ENCODE peak calls at places on chromosomes 12 and 14, in nine cellular contexts. Y is colonic mucosa; P is gastrocnemius medialis; X is CD8-positive, alpha-beta T cell; I is left ventricle myocardium inferior; D is uterus; E is heart right ventricle; T is adrenal gland; Z is hepatocyte. H is an unnamed sample. For H3K4me1, the result is how much of the 10 kb centered on the place peaks cover.

GRCh38 chr14:73696466-73697390 is 17.5 kb downstream of the PNMA1 start:
- DNase-seq in P (peak), E (no peak), X (no peak), Z (no peak), T (no peak), Y (no peak), D (no peak), I (no peak), H (peak)

GRCh38 chr14:105532735-105533141 is 6.4 kb downstream of the TMEM121 start:
- DNase-seq in P (no peak), I (no peak), D (no peak), Y (no peak), X (no peak), T (no peak), Z (peak), E (no peak), H (no peak)

GRCh38 chr12:74328623-74329022 is 209.0 kb upstream of the ATXN7L3B start:
- DNase-seq in P (no peak), T (no peak), X (no peak), I (no peak), Y (no peak), E (no peak), D (no peak), Z (no peak), H (no peak)

GRCh38 chr14:98208943-98209342 is 1063.1 kb downstream of the BCL11B start:
- DNase-seq in T (no peak), X (peak), P (no peak), Y (no peak), D (no peak), E (no peak), Z (no peak), I (no peak), H (no peak)

GRCh38 chr12:120901818-120902217 is 2.3 kb downstream of the SPPL3 start:
- DNase-seq in P (no peak), T (no peak), Y (no peak), E (no peak), X (no peak), Z (no peak), D (no peak), I (no peak), H (no peak)

GRCh38 chr14:50001146-50001998 is 108.5 kb downstream of the ARF6 start:
- DNase-seq in T (no peak), I (no peak), D (peak), X (peak), Y (peak), P (peak), E (no peak), Z (peak), H (no peak)

GRCh38 chr12:22014783-22015144 is 31.3 kb upstream of the CMAS start:
- DNase-seq in D (no peak), Z (no peak), E (peak), Y (no peak), X (no peak), I (no peak), T (no peak), P (no peak), H (no peak)

GRCh38 chr12:101824831-101825230 is 5.9 kb downstream of the GNPTAB start:
- DNase-seq in D (no peak), Z (no peak), T (no peak), X (no peak), P (no peak), E (no peak), I (no peak), Y (no peak), H (no peak)

GRCh38 chr12:58532855-58533608 is 387.3 kb downstream of the LRIG3 start:
- DNase-seq in D (no peak), Y (no peak), Z (no peak), P (no peak), X (no peak), I (no peak), T (no peak), E (no peak), H (no peak)

GRCh38 chr14:75823334-75823733 is 158.5 kb downstream of the TGFB3 start:
- DNase-seq in Y (no peak), T (no peak), E (no peak), Z (no peak), D (peak), X (no peak), P (no peak), I (no peak), H (no peak)

GRCh38 chr12:122203301-122203967 is at the start of gene B3GNT4:
- DNase-seq in X (peak), E (peak), I (peak), D (no peak), T (peak), P (no peak), Y (peak), Z (peak), H (peak)

GRCh38 chr12:63206908-63207307 is 55.9 kb upstream of the AVPR1A start:
- DNase-seq in T (peak), Y (peak), X (no peak), E (no peak), I (no peak), D (peak), Z (peak), P (peak), H (peak)

GRCh38 chr14:68945585-68946289 is 33.4 kb downstream of the ACTN1 start:
- DNase-seq in P (no peak), Z (no peak), T (no peak), X (no peak), E (no peak), D (no peak), Y (peak), I (peak), H (no peak)

GRCh38 chr12:32881107-32881506 is 15.5 kb downstream of the PKP2 start:
- DNase-seq in X (no peak), Z (no peak), P (no peak), T (no peak), Y (no peak), E (peak), D (no peak), I (no peak), H (peak)

GRCh38 chr14:34833545-34834523 is 41.3 kb downstream of the BAZ1A start:
- DNase-seq in Z (no peak), X (no peak), T (no peak), I (no peak), P (no peak), E (no peak), Y (no peak), D (no peak), H (no peak)

GRCh38 chr14:73026243-73026844 is 562 bp downstream of the ZFYVE1 start:
- DNase-seq in D (no peak), X (no peak), Z (no peak), Y (no peak), T (no peak), E (no peak), P (no peak), I (no peak), H (no peak)

GRCh38 chr14:85471744-85472143 is 58.2 kb upstream of the FLRT2 start:
- DNase-seq in D (no peak), I (no peak), Z (peak), P (no peak), E (peak), X (no peak), T (peak), Y (no peak), H (peak)

GRCh38 chr12:57092529-57092862 is 3.6 kb downstream of the NAB2 start:
- DNase-seq in P (no peak), I (no peak), D (no peak), E (no peak), Y (no peak), T (no peak), X (no peak), Z (no peak), H (no peak)

GRCh38 chr12:121911824-121912585 is 6.4 kb upstream of the CFAP251 start:
- DNase-seq in Z (no peak), P (no peak), Y (no peak), X (no peak), E (no peak), I (no peak), T (no peak), D (no peak), H (no peak)

DNA sequence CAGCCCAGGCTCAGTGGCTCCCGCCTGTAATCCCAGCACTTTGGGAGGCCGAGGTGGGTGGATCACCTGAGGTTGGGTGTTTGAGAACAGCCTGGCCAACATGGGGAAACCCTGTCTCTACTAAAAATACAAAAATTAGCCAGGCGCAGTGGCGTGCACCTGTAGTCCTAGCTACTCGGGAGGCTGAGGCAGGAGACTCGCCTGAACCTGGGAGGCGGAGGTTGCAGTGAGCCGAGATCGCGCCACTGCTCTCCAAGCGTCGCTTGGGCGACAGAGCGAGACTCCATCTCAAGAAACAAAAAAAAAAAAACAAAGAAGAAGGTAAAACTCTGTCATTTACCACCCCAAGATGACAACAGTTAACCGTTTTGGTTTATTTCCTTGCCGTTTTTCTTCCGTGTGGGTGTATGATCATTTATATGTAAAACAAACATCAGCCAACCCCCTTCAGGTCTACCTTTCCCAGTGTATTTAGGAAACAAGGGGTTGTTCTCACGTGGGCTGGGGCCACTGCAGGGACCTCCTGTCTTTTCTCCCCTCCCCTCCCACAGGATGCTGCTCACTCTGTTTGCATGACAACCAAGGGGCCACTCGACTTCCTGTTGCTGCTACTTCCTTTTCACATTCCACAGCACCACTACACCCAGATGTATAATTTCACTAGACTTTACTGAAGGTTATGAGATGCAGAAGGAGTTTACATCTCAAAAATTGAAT is 13.6 kb downstream of the TTC9 start:
- DNase-seq in Y (no peak), T (no peak), X (peak), D (no peak), E (no peak), Z (no peak), I (no peak), P (no peak), H (no peak)
- TF ChIP-seq CTCF in Y (no peak), T (no peak), X (no peak), D (no peak), E (no peak), Z (no peak), I (no peak), P (no peak), H (no peak)

GRCh38 chr12:72273851-72274284 is 1.7 kb downstream of the TRHDE start:
- DNase-seq in T (peak), E (no peak), D (no peak), Y (no peak), P (no peak), Z (no peak), I (no peak), X (no peak), H (no peak)

GRCh38 chr12:72273499-72273837 is 1.3 kb downstream of the TRHDE start:
- DNase-seq in Y (no peak), E (no peak), P (no peak), D (no peak), I (no peak), Z (no peak), X (no peak), T (no peak), H (no peak)

GRCh38 chr12:72276212-72276865 is 4.2 kb downstream of the TRHDE start:
- DNase-seq in Z (no peak), I (no peak), D (no peak), Y (no peak), X (no peak), E (no peak), T (no peak), P (no peak), H (no peak)

GRCh38 chr12:72275551-72275950 is 3.4 kb downstream of the TRHDE start:
- DNase-seq in X (no peak), T (no peak), I (no peak), D (no peak), P (no peak), Y (no peak), Z (no peak), E (no peak), H (no peak)

GRCh38 chr12:72274926-72275325 is 2.8 kb downstream of the TRHDE start:
- DNase-seq in D (peak), Z (peak), E (no peak), Y (no peak), T (no peak), I (no peak), X (no peak), P (no peak), H (peak)
- H3K4me1 ChIP-seq in D (under half), Z (under half), E (under half), Y (under half), T (under half), I (under half), X (under half), P (under half), H (under half)

DNA sequence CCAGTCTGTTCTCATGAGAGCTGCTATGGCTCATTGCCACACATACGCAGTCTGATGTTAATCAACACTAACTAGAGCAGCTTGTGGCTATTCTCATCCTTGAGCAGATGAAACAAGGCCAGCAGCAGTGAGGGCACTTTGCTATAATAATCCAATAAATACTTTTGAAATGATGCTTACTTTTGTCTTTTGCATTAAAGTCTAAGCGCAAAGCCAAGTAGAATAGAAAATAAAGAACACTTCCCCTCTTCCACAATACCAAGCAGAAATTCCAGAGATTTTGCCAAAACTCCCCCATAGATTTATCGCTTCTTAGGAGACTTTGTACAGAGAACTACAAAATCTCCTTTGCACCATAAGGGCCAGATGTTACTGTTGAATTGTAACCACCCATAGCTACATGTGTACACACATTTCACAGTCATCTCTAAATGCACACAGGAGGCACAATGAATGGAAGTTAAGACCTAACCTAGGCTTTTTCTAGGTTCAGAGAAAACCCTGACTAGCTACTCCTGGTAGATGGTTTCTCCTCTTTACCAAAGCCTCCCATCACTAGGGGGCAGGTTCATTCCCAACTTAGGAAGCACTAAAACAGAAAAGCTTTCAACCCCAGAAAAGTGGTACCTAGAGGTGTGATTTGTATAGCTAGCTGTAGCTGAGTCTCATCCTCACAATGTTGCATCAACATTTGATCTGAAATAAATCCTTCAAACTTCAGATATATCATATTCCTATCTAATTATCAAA is 119.3 kb downstream of the HMGA2 start:
- DNase-seq in D (no peak), T (no peak), P (no peak), Y (no peak), X (no peak), Z (no peak), E (no peak), I (no peak), H (peak)
- TF ChIP-seq CTCF in D (no peak), T (no peak), P (no peak), Y (no peak), X (no peak), Z (peak), E (no peak), I (no peak), H (peak)

GRCh38 chr12:54280401-54281260 is at the start of gene HNRNPA1:
- DNase-seq in E (peak), T (peak), I (peak), D (peak), X (peak), Y (peak), Z (peak), P (peak), H (peak)

GRCh38 chr12:54286042-54286931 is 5.8 kb downstream of the HNRNPA1 start:
- DNase-seq in E (no peak), Z (peak), Y (no peak), T (no peak), D (no peak), P (no peak), X (no peak), I (no peak), H (peak)

GRCh38 chr12:54282949-54283593 is 2.5 kb downstream of the HNRNPA1 start:
- DNase-seq in Y (peak), Z (no peak), T (peak), D (no peak), X (no peak), E (no peak), I (peak), P (no peak), H (no peak)

GRCh38 chr12:54287316-54288157 is 7.0 kb downstream of the HNRNPA1 start:
- DNase-seq in Z (no peak), E (no peak), D (no peak), Y (no peak), T (no peak), X (no peak), I (no peak), P (no peak), H (no peak)

DNA sequence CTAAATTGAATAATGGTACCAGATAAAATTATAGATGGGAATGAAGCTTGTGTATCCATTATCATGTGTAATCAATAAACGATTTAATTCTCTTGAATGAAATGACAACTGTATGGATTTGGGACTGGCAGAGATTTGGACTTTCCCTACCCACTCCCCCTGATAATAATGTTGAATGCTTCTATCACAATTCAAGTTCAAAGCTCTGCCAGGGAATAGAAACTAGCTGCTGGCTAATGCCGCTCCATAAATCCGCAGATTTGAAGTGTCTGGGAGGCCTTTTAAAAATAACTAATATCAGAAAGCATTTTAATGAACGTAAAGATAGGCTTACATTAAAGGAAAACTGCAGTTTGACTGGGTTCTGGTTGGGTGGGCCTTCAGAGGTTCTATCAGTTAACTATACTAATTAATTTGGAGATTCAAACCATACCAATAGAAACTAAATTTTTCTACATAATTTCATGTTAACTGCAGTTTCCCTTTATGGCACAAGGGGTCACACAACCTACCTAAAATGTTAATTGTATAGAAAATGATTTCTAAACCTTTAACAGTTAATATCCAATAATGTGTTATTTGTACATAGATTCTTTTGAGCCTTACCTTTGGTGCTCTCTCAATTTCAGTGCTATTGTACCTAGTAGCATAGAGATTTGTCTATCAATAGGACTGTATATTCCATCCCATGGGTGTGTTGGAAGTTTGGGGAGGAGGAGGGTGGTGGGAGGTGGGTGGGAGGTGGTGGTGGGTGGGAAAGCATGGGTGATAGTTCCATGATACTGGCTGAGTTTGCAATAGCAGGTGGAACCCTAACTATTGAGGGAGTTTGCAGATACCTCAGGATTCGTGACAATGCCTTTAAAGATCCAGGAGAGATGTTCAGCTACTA is 4.9 kb downstream of the HNRNPA1 start:
- DNase-seq in I (no peak), Y (no peak), D (no peak), X (no peak), T (no peak), E (no peak), Z (no peak), P (no peak), H (no peak)
- H3K4me1 ChIP-seq in I (half or more), Y (under half), D (under half), X (half or more), T (half or more), E (half or more), Z (under half), P (half or more), H (under half)

GRCh38 chr12:80946591-80946990 is 8.9 kb upstream of the LIN7A start:
- DNase-seq in Y (no peak), Z (no peak), E (no peak), T (no peak), P (no peak), X (no peak), D (no peak), I (no peak), H (peak)
- TF ChIP-seq CTCF in Y (no peak), Z (peak), E (peak), T (no peak), P (no peak), X (no peak), D (no peak), I (peak), H (peak)

GRCh38 chr14:23361320-23361719 is 3.7 kb downstream of the EFS start:
- DNase-seq in D (no peak), I (no peak), E (no peak), X (no peak), Z (no peak), T (no peak), Y (no peak), P (no peak), H (peak)

GRCh38 chr14:23361763-23362162 is 3.2 kb downstream of the EFS start:
- DNase-seq in I (no peak), T (no peak), D (no peak), P (no peak), Z (no peak), X (no peak), Y (no peak), E (no peak), H (no peak)

GRCh38 chr14:23359722-23360447 is 5.1 kb downstream of the EFS start:
- DNase-seq in P (no peak), T (no peak), E (no peak), Y (no peak), I (no peak), Z (no peak), D (no peak), X (no peak), H (no peak)

GRCh38 chr14:23359167-23359626 is 5.8 kb downstream of the EFS start:
- DNase-seq in T (no peak), E (no peak), P (no peak), I (no peak), X (no peak), Z (no peak), D (no peak), Y (no peak), H (no peak)

DNA sequence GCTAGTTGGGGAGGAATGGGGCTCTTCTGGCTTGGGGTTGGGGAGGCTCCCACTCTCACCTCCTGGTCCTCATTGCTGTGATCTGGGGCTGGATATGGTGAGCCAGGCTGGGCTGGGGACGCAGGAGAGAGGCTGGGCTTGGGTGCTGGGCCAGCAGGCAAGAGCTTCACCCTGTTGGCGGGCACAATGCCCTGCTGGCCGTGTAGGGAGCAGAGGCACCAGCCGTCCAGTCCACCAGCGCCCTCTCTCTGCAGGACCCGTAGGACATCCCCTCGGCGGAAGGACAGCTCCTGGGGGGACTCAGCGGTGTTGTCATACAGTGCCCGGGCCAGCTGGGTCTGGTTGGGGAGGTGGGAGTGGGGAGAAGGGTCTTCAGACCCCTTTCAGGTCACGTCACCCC is 4.5 kb downstream of the EFS start:
- DNase-seq in E (no peak), X (no peak), Z (no peak), Y (no peak), I (no peak), T (no peak), D (no peak), P (no peak), H (no peak)
- H3K4me1 ChIP-seq in E (under half), X (under half), Z (under half), Y (under half), I (under half), T (under half), D (under half), P (under half), H (under half)

H was measured in cardiac muscle cell.